ENCODE peak calls at places on chromosome 11, in five cellular contexts. One of them, this sample, is unnamed.

GRCh38 chr11:126334665-126335462 is 20.6 kb upstream of the ST3GAL4 start:
- DNase-seq in body of pancreas: no peak
- DNase-seq in retinal pigment epithelial cell: no peak
- DNase-seq in ovary: no peak
- DNase-seq in SJSA1: peak
- DNase-seq in this sample: no peak

GRCh38 chr11:85844439-85845051 is 10.6 kb upstream of the CCDC83 start:
- DNase-seq in ovary: no peak
- DNase-seq in SJSA1: no peak
- DNase-seq in body of pancreas: peak
- DNase-seq in retinal pigment epithelial cell: no peak
- DNase-seq in this sample: peak

GRCh38 chr11:96050435-96051182 is 126.7 kb upstream of the MTMR2 start:
- DNase-seq in retinal pigment epithelial cell: peak
- DNase-seq in body of pancreas: no peak
- DNase-seq in SJSA1: no peak
- DNase-seq in ovary: no peak
- DNase-seq in this sample: no peak

GRCh38 chr11:119193626-119194025 is 8.4 kb downstream of the NHERF4 start:
- DNase-seq in SJSA1: no peak
- DNase-seq in retinal pigment epithelial cell: no peak
- DNase-seq in body of pancreas: no peak
- DNase-seq in ovary: no peak
- DNase-seq in this sample: no peak

GRCh38 chr11:2477254-2477653 is 32.4 kb downstream of the KCNQ1 start:
- DNase-seq in ovary: no peak
- DNase-seq in body of pancreas: no peak
- DNase-seq in retinal pigment epithelial cell: no peak
- DNase-seq in SJSA1: no peak
- DNase-seq in this sample: no peak

GRCh38 chr11:105738972-105739574 is 129.2 kb downstream of the GRIA4 start:
- DNase-seq in retinal pigment epithelial cell: no peak
- DNase-seq in body of pancreas: no peak
- DNase-seq in ovary: no peak
- DNase-seq in SJSA1: no peak
- DNase-seq in this sample: no peak

GRCh38 chr11:65699306-65699705 is 12.7 kb upstream of the KAT5 start:
- DNase-seq in body of pancreas: no peak
- DNase-seq in SJSA1: no peak
- DNase-seq in ovary: no peak
- DNase-seq in retinal pigment epithelial cell: no peak
- DNase-seq in this sample: no peak

GRCh38 chr11:15327786-15328231 is 213.1 kb downstream of the INSC start:
- DNase-seq in ovary: peak
- DNase-seq in body of pancreas: peak
- DNase-seq in SJSA1: peak
- DNase-seq in retinal pigment epithelial cell: no peak
- DNase-seq in this sample: no peak

GRCh38 chr11:79663012-79663411 is 222.2 kb upstream of the TENM4 start:
- DNase-seq in body of pancreas: no peak
- DNase-seq in ovary: no peak
- DNase-seq in retinal pigment epithelial cell: no peak
- DNase-seq in SJSA1: no peak
- DNase-seq in this sample: no peak

GRCh38 chr11:1177020-1177770 is 19.4 kb downstream of the MUC5AC start:
- DNase-seq in ovary: no peak
- DNase-seq in SJSA1: no peak
- DNase-seq in body of pancreas: no peak
- DNase-seq in retinal pigment epithelial cell: no peak
- DNase-seq in this sample: no peak

GRCh38 chr11:124762624-124763155 is 600 bp upstream of the ESAM start:
- DNase-seq in ovary: no peak
- DNase-seq in retinal pigment epithelial cell: no peak
- DNase-seq in body of pancreas: no peak
- DNase-seq in SJSA1: no peak
- DNase-seq in this sample: no peak

GRCh38 chr11:124760205-124760652 is 1.9 kb downstream of the ESAM start:
- DNase-seq in retinal pigment epithelial cell: no peak
- DNase-seq in ovary: no peak
- DNase-seq in SJSA1: no peak
- DNase-seq in body of pancreas: no peak
- DNase-seq in this sample: no peak

GRCh38 chr11:124762077-124762623 is at the start of gene ESAM:
- DNase-seq in SJSA1: no peak
- DNase-seq in body of pancreas: peak
- DNase-seq in ovary: no peak
- DNase-seq in retinal pigment epithelial cell: no peak
- DNase-seq in this sample: no peak

GRCh38 chr11:124760806-124761205 is 1.3 kb downstream of the ESAM start:
- DNase-seq in SJSA1: no peak
- DNase-seq in ovary: no peak
- DNase-seq in retinal pigment epithelial cell: no peak
- DNase-seq in body of pancreas: no peak
- DNase-seq in this sample: no peak

DNA sequence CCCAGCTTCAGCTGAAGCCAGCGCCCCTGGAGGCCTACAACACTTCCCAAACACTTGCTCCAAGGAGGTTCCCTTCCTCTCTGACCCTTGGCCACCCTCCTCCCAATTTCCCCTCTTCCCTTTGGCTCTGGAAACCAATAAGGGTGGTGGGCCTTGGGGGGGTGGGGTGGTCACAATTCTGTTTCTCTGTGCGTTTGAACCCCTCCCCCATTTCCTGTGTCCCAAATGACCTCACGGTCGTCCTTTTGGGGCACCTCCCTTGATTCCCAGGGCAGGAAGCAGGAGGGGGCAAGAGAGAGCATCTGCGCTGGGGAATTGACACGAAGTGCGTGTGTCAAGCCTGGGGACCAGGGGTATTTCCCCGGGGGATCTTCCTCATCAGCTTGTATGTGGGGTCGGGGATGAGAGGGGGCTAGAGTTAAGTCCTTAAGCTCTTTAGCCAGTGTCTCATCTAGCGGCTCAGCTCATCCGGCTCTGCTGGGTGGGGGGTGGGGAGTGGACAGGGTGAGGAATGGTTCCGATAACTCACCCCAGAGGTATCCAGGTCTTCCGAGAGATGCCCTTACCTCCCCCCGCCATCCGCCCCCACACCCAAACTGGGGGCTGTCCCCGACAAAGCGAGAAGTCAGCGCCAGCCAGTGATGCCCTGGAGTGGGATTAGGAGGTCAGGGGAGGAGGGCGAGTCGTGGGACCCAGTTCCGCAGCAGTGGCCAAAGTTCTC is 629 bp downstream of the ESAM start:
- DNase-seq in ovary: no peak
- DNase-seq in SJSA1: no peak
- DNase-seq in body of pancreas: no peak
- DNase-seq in retinal pigment epithelial cell: no peak
- DNase-seq in this sample: no peak
- H3K4me3 ChIP-seq in ovary: peak
- H3K4me3 ChIP-seq in SJSA1: peak
- H3K4me3 ChIP-seq in body of pancreas: no peak
- H3K4me3 ChIP-seq in retinal pigment epithelial cell: peak
- H3K4me3 ChIP-seq in this sample: peak

GRCh38 chr11:73481626-73482025 is 105.4 kb downstream of the RELT start:
- DNase-seq in retinal pigment epithelial cell: no peak
- DNase-seq in body of pancreas: no peak
- DNase-seq in ovary: no peak
- DNase-seq in SJSA1: no peak
- DNase-seq in this sample: no peak
- H3K4me3 ChIP-seq in retinal pigment epithelial cell: no peak
- H3K4me3 ChIP-seq in body of pancreas: no peak
- H3K4me3 ChIP-seq in ovary: no peak
- H3K4me3 ChIP-seq in SJSA1: no peak
- H3K4me3 ChIP-seq in this sample: no peak

DNA sequence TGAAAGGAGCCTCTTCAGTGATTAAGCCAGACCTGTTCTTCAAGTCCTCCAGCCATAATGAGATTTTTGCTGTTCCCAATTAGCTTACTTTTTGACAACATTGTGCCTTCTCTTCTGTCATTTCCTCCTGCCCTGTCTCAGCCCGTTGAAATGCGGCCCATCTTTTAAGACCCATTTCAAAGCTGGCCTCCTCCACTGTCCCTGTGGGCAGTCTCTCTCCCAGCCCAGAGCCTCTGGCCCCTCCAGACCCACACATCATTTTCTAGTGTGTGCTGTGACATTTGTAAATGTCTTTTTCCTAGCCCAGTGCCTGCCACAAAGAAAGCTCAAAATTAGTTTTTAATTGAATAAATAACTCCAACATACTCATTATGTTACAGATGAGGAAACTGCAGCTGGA is 70.9 kb downstream of the BUD13 start:
- DNase-seq in SJSA1: no peak
- DNase-seq in ovary: no peak
- DNase-seq in body of pancreas: no peak
- DNase-seq in retinal pigment epithelial cell: no peak
- DNase-seq in this sample: no peak
- H3K4me3 ChIP-seq in SJSA1: no peak
- H3K4me3 ChIP-seq in ovary: no peak
- H3K4me3 ChIP-seq in body of pancreas: no peak
- H3K4me3 ChIP-seq in retinal pigment epithelial cell: no peak
- H3K4me3 ChIP-seq in this sample: no peak

GRCh38 chr11:128893578-128894295 is 2.6 kb downstream of the KCNJ5 start:
- DNase-seq in body of pancreas: peak
- DNase-seq in ovary: no peak
- DNase-seq in SJSA1: no peak
- DNase-seq in retinal pigment epithelial cell: no peak
- DNase-seq in this sample: no peak

GRCh38 chr11:128895505-128895904 is 4.3 kb downstream of the KCNJ5 start:
- DNase-seq in retinal pigment epithelial cell: no peak
- DNase-seq in ovary: no peak
- DNase-seq in body of pancreas: no peak
- DNase-seq in SJSA1: no peak
- DNase-seq in this sample: no peak

GRCh38 chr11:128894296-128894681 is 3.1 kb downstream of the KCNJ5 start:
- DNase-seq in ovary: no peak
- DNase-seq in retinal pigment epithelial cell: no peak
- DNase-seq in body of pancreas: no peak
- DNase-seq in SJSA1: no peak
- DNase-seq in this sample: no peak

GRCh38 chr11:128892866-128893565 is 1.9 kb downstream of the KCNJ5 start:
- DNase-seq in retinal pigment epithelial cell: no peak
- DNase-seq in ovary: no peak
- DNase-seq in SJSA1: no peak
- DNase-seq in body of pancreas: peak
- DNase-seq in this sample: no peak

GRCh38 chr11:128894685-128895084 is 3.5 kb downstream of the KCNJ5 start:
- DNase-seq in SJSA1: no peak
- DNase-seq in retinal pigment epithelial cell: no peak
- DNase-seq in ovary: no peak
- DNase-seq in body of pancreas: peak
- DNase-seq in this sample: no peak
- H3K4me3 ChIP-seq in SJSA1: no peak
- H3K4me3 ChIP-seq in retinal pigment epithelial cell: no peak
- H3K4me3 ChIP-seq in ovary: no peak
- H3K4me3 ChIP-seq in body of pancreas: no peak
- H3K4me3 ChIP-seq in this sample: no peak